ENCODE peak calls at places on chromosomes 2 and 18, in eight cellular contexts. Y is DMS53; W is T-helper 2 cell; M is NCI-H460; F is IMR-90; E is effector CD8-positive, alpha-beta T cell; A is DND-41; V is MM.1S. U is an unnamed sample.

GRCh38 chr18:48581206-48581605 is 42.4 kb downstream of the CTIF start:
- DNase-seq in Y (no peak), W (no peak), M (no peak), F (no peak), E (no peak), A (no peak), V (no peak), U (no peak)

GRCh38 chr2:102520801-102521200 is 47.8 kb downstream of the SLC9A4 start:
- DNase-seq in Y (peak), W (no peak), M (no peak), F (no peak), E (no peak), A (no peak), V (no peak), U (no peak)

GRCh38 chr2:158197940-158198339 is 96.3 kb downstream of the UPP2 start:
- DNase-seq in Y (peak), W (no peak), M (no peak), F (no peak), E (no peak), A (no peak), V (no peak), U (no peak)

GRCh38 chr2:106991866-106992265 is 105.9 kb upstream of the ST6GAL2 start:
- DNase-seq in Y (no peak), W (no peak), M (no peak), F (no peak), E (no peak), A (no peak), V (no peak), U (no peak)

GRCh38 chr2:161238559-161239415 is 69.4 kb upstream of the PSMD14 start:
- DNase-seq in Y (peak), W (peak), M (peak), F (peak), E (peak), A (no peak), V (peak), U (peak)

GRCh38 chr2:171522057-171522803 is at the start of gene CYBRD1:
- DNase-seq in Y (peak), W (no peak), M (peak), F (peak), E (no peak), A (peak), V (no peak), U (no peak)

GRCh38 chr2:30789670-30790210 is 17.5 kb downstream of the CAPN13 start:
- DNase-seq in Y (no peak), W (no peak), M (no peak), F (no peak), E (no peak), A (no peak), V (no peak), U (no peak)

GRCh38 chr2:195658541-195658890 is 1.5 kb downstream of the SLC39A10 start:
- DNase-seq in Y (peak), W (no peak), M (peak), F (peak), E (no peak), A (peak), V (no peak), U (no peak)

GRCh38 chr2:30252723-30253688 is 21.7 kb downstream of the LBH start:
- DNase-seq in Y (no peak), W (no peak), M (peak), F (peak), E (no peak), A (no peak), V (no peak), U (no peak)

GRCh38 chr2:235827585-235827992 is 333.7 kb downstream of the AGAP1 start:
- DNase-seq in Y (no peak), W (no peak), M (no peak), F (no peak), E (no peak), A (no peak), V (no peak), U (no peak)

GRCh38 chr2:202149953-202150352 is 76.9 kb downstream of the KIAA2012 start:
- DNase-seq in Y (no peak), W (no peak), M (no peak), F (no peak), E (no peak), A (no peak), V (no peak), U (no peak)

GRCh38 chr2:103464831-103465230 is 703.0 kb downstream of the TMEM182 start:
- DNase-seq in Y (peak), W (no peak), M (no peak), F (no peak), E (no peak), A (no peak), V (no peak), U (no peak)

GRCh38 chr2:201618744-201619654 is 24.3 kb downstream of the TMEM237 start:
- DNase-seq in Y (peak), W (no peak), M (no peak), F (peak), E (no peak), A (no peak), V (no peak), U (no peak)

GRCh38 chr2:38057651-38058410 is 18.1 kb downstream of the CYP1B1 start:
- DNase-seq in Y (no peak), W (no peak), M (no peak), F (no peak), E (no peak), A (no peak), V (no peak), U (no peak)

GRCh38 chr2:2043394-2043793 is 287.7 kb downstream of the MYT1L start:
- DNase-seq in Y (no peak), W (no peak), M (no peak), F (no peak), E (no peak), A (no peak), V (no peak), U (no peak)

GRCh38 chr2:213834331-213834730 is 550.1 kb downstream of the SPAG16 start:
- DNase-seq in Y (peak), W (no peak), M (peak), F (peak), E (no peak), A (no peak), V (no peak), U (no peak)

GRCh38 chr2:161104054-161104553 is 56.1 kb upstream of the TANK start:
- DNase-seq in Y (peak), W (no peak), M (no peak), F (no peak), E (no peak), A (no peak), V (peak), U (no peak)

GRCh38 chr18:5975111-5975622 is 79.8 kb upstream of the TMEM200C start:
- DNase-seq in Y (no peak), W (no peak), M (no peak), F (peak), E (no peak), A (no peak), V (peak), U (no peak)

GRCh38 chr18:55334875-55335274 is 253.1 kb downstream of the TCF4 start:
- DNase-seq in Y (no peak), W (no peak), M (no peak), F (no peak), E (no peak), A (no peak), V (no peak), U (no peak)

GRCh38 chr2:136920652-136921333 is 155.4 kb downstream of the THSD7B start:
- DNase-seq in Y (peak), W (no peak), M (no peak), F (no peak), E (no peak), A (no peak), V (no peak), U (no peak)

GRCh38 chr2:205119141-205119540 is 563.2 kb upstream of the NRP2 start:
- DNase-seq in Y (no peak), W (no peak), M (no peak), F (no peak), E (no peak), A (no peak), V (no peak), U (no peak)

GRCh38 chr18:57959278-57959677 is 84.7 kb upstream of the NEDD4L start:
- DNase-seq in Y (peak), W (no peak), M (peak), F (peak), E (no peak), A (no peak), V (peak), U (no peak)

GRCh38 chr2:11699686-11700670 is 30.0 kb upstream of the NTSR2 start:
- DNase-seq in Y (peak), W (no peak), M (no peak), F (no peak), E (no peak), A (no peak), V (no peak), U (no peak)

GRCh38 chr2:176583530-176584101 is 314.4 kb downstream of the MTX2 start:
- DNase-seq in Y (peak), W (no peak), M (peak), F (peak), E (no peak), A (no peak), V (no peak), U (no peak)

GRCh38 chr2:80363951-80364350 is 59.4 kb upstream of the LRRTM1 start:
- DNase-seq in Y (no peak), W (no peak), M (no peak), F (no peak), E (no peak), A (no peak), V (no peak), U (no peak)

GRCh38 chr2:21428754-21429153 is 305.0 kb downstream of the TDRD15 start:
- DNase-seq in Y (no peak), W (no peak), M (no peak), F (no peak), E (no peak), A (no peak), V (no peak), U (no peak)

GRCh38 chr18:44130365-44130942 is 550.2 kb upstream of the SETBP1 start:
- DNase-seq in Y (peak), W (no peak), M (peak), F (peak), E (no peak), A (peak), V (peak), U (no peak)

GRCh38 chr2:88201811-88202169 is 31.6 kb downstream of the THNSL2 start:
- DNase-seq in Y (peak), W (no peak), M (no peak), F (no peak), E (no peak), A (no peak), V (no peak), U (no peak)

GRCh38 chr2:236341066-236341465 is 76.9 kb upstream of the ASB18 start:
- DNase-seq in Y (no peak), W (no peak), M (no peak), F (no peak), E (no peak), A (no peak), V (no peak), U (no peak)

GRCh38 chr2:232779465-232779864 is 3.1 kb upstream of the KCNJ13 start:
- DNase-seq in Y (no peak), W (no peak), M (no peak), F (no peak), E (no peak), A (no peak), V (no peak), U (no peak)

GRCh38 chr2:176852667-176853066 is 359.9 kb upstream of the HNRNPA3 start:
- DNase-seq in Y (peak), W (no peak), M (no peak), F (no peak), E (no peak), A (peak), V (peak), U (peak)

GRCh38 chr18:23200751-23201150 is 65.5 kb downstream of the CABLES1 start:
- DNase-seq in Y (peak), W (no peak), M (no peak), F (no peak), E (no peak), A (no peak), V (no peak), U (no peak)

GRCh38 chr2:74792282-74792681 is 41.6 kb upstream of the HK2 start:
- DNase-seq in Y (no peak), W (no peak), M (no peak), F (no peak), E (no peak), A (no peak), V (no peak), U (no peak)

GRCh38 chr2:241865957-241866858 is 3.3 kb upstream of the RTP5 start:
- DNase-seq in Y (peak), W (no peak), M (no peak), F (peak), E (no peak), A (no peak), V (no peak), U (no peak)

GRCh38 chr2:50726186-50726585 is 305.7 kb downstream of the NRXN1 start:
- DNase-seq in Y (no peak), W (no peak), M (no peak), F (no peak), E (no peak), A (no peak), V (no peak), U (no peak)

GRCh38 chr18:25704096-25704870 is 352.3 kb upstream of the ZNF521 start:
- DNase-seq in Y (no peak), W (no peak), M (no peak), F (no peak), E (no peak), A (no peak), V (no peak), U (no peak)